ENCODE peak calls at places on chromosomes 1 and 21, in eight cellular contexts. One of them, this sample, is unnamed.

GRCh38 chr21:41497008-41497407 is 10.9 kb downstream of the TMPRSS2 start:
- DNase-seq in fibroblast of gingiva: no peak
- DNase-seq in cortex of kidney: no peak
- DNase-seq in H54: no peak
- DNase-seq in posterior cingulate gyrus: no peak
- DNase-seq in foreskin melanocyte: no peak
- DNase-seq in NCI-H1105: no peak
- DNase-seq in NCI-H1436: no peak
- DNase-seq in this sample: no peak

GRCh38 chr21:16455978-16456377 is 726.2 kb downstream of the USP25 start:
- DNase-seq in H54: no peak
- DNase-seq in foreskin melanocyte: no peak
- DNase-seq in fibroblast of gingiva: no peak
- DNase-seq in NCI-H1105: no peak
- DNase-seq in cortex of kidney: no peak
- DNase-seq in NCI-H1436: peak
- DNase-seq in posterior cingulate gyrus: peak
- DNase-seq in this sample: no peak

GRCh38 chr21:39127506-39127905 is 55.7 kb downstream of the PSMG1 start:
- DNase-seq in NCI-H1436: no peak
- DNase-seq in fibroblast of gingiva: no peak
- DNase-seq in foreskin melanocyte: no peak
- DNase-seq in NCI-H1105: no peak
- DNase-seq in H54: no peak
- DNase-seq in cortex of kidney: no peak
- DNase-seq in posterior cingulate gyrus: no peak
- DNase-seq in this sample: no peak

GRCh38 chr1:214364335-214364734 is 83.4 kb downstream of the SMYD2 start:
- DNase-seq in posterior cingulate gyrus: peak
- DNase-seq in cortex of kidney: no peak
- DNase-seq in NCI-H1105: no peak
- DNase-seq in H54: no peak
- DNase-seq in NCI-H1436: no peak
- DNase-seq in foreskin melanocyte: no peak
- DNase-seq in fibroblast of gingiva: no peak
- DNase-seq in this sample: peak

GRCh38 chr1:232335751-232336274 is 294.1 kb downstream of the SIPA1L2 start:
- DNase-seq in NCI-H1436: no peak
- DNase-seq in NCI-H1105: no peak
- DNase-seq in cortex of kidney: no peak
- DNase-seq in fibroblast of gingiva: no peak
- DNase-seq in foreskin melanocyte: no peak
- DNase-seq in posterior cingulate gyrus: no peak
- DNase-seq in H54: no peak
- DNase-seq in this sample: no peak

GRCh38 chr21:16408280-16408669 is 678.5 kb downstream of the USP25 start:
- DNase-seq in H54: no peak
- DNase-seq in cortex of kidney: no peak
- DNase-seq in foreskin melanocyte: no peak
- DNase-seq in fibroblast of gingiva: no peak
- DNase-seq in posterior cingulate gyrus: no peak
- DNase-seq in NCI-H1436: no peak
- DNase-seq in NCI-H1105: no peak
- DNase-seq in this sample: no peak

GRCh38 chr1:1921459-1921862 is 2.4 kb upstream of the TMEM52 start:
- DNase-seq in NCI-H1436: no peak
- DNase-seq in foreskin melanocyte: no peak
- DNase-seq in posterior cingulate gyrus: no peak
- DNase-seq in fibroblast of gingiva: no peak
- DNase-seq in NCI-H1105: no peak
- DNase-seq in H54: no peak
- DNase-seq in cortex of kidney: no peak
- DNase-seq in this sample: no peak

GRCh38 chr1:116150368-116150767 is 39.2 kb downstream of the MAB21L3 start:
- DNase-seq in H54: no peak
- DNase-seq in cortex of kidney: no peak
- DNase-seq in posterior cingulate gyrus: no peak
- DNase-seq in NCI-H1105: no peak
- DNase-seq in fibroblast of gingiva: no peak
- DNase-seq in foreskin melanocyte: no peak
- DNase-seq in NCI-H1436: no peak
- DNase-seq in this sample: no peak

GRCh38 chr21:45388011-45388521 is 16.9 kb upstream of the COL18A1 start:
- DNase-seq in foreskin melanocyte: no peak
- DNase-seq in fibroblast of gingiva: no peak
- DNase-seq in cortex of kidney: no peak
- DNase-seq in posterior cingulate gyrus: no peak
- DNase-seq in H54: no peak
- DNase-seq in NCI-H1105: no peak
- DNase-seq in NCI-H1436: no peak
- DNase-seq in this sample: no peak